ENCODE peak calls at places on chromosomes 3 and 15, in six cellular contexts. Q is endodermal cell, X is cardiac muscle cell, R is ovary, J is esophagus squamous epithelium, W is HL-60. Z is an unnamed sample.

GRCh38 chr15:43275736-43276562 is 9.2 kb upstream of the TGM5 start:
- DNase-seq in Q (no peak), X (no peak), R (no peak), J (no peak), W (no peak), Z (no peak)

GRCh38 chr15:87959658-87960057 is 296.9 kb downstream of the NTRK3 start:
- DNase-seq in Q (no peak), X (no peak), R (no peak), J (no peak), W (no peak), Z (no peak)

GRCh38 chr3:50137567-50137966 is 17.6 kb upstream of the SEMA3F start:
- DNase-seq in Q (no peak), X (no peak), R (no peak), J (no peak), W (no peak), Z (no peak)

GRCh38 chr15:92807971-92808571 is 92.1 kb upstream of the CHD2 start:
- DNase-seq in Q (peak; percentile 67), X (peak; percentile 53), R (peak; percentile 46), J (no peak), W (peak; percentile 79), Z (no peak)

GRCh38 chr3:63986147-63986546 is 37.1 kb downstream of the PSMD6 start:
- DNase-seq in Q (no peak), X (no peak), R (no peak), J (no peak), W (no peak), Z (no peak)

GRCh38 chr3:196537319-196537984 is 22.3 kb upstream of the SMCO1 start:
- DNase-seq in Q (peak; percentile 76), X (no peak), R (peak; percentile 20), J (no peak), W (peak; percentile 14), Z (no peak)

GRCh38 chr3:115937054-115937453 is 313.7 kb downstream of the GAP43 start:
- DNase-seq in Q (no peak), X (no peak), R (no peak), J (no peak), W (no peak), Z (no peak)

GRCh38 chr3:112333386-112334334 is 704 bp downstream of the CD200 start:
- DNase-seq in Q (peak; percentile 76), X (peak; percentile 77), R (peak; percentile 31), J (no peak), W (no peak), Z (peak; percentile 13)

GRCh38 chr3:42490243-42490642 is 12.2 kb upstream of the VIPR1 start:
- DNase-seq in Q (peak; percentile 48), X (peak; percentile 10), R (peak; percentile 16), J (no peak), W (peak; percentile 64), Z (peak; percentile 38)

GRCh38 chr3:107142786-107143185 is 234.5 kb upstream of the CCDC54 start:
- DNase-seq in Q (no peak), X (no peak), R (no peak), J (no peak), W (no peak), Z (no peak)

GRCh38 chr3:107143206-107143605 is 234.0 kb upstream of the CCDC54 start:
- DNase-seq in Q (no peak), X (no peak), R (no peak), J (no peak), W (no peak), Z (no peak)

GRCh38 chr3:107142171-107142570 is 235.1 kb upstream of the CCDC54 start:
- DNase-seq in Q (peak; percentile 56), X (no peak), R (no peak), J (no peak), W (no peak), Z (no peak)
- TF ChIP-seq CTCF in Q (no peak), X (no peak), R (no peak), J (no peak), W (no peak), Z (no peak)

GRCh38 chr3:184603156-184604030 is 41.8 kb downstream of the EPHB3 start:
- DNase-seq in Q (peak; percentile 77), X (peak; percentile 27), R (peak; percentile 49), J (no peak), W (no peak), Z (no peak)

GRCh38 chr3:184604039-184604955 is 42.7 kb downstream of the EPHB3 start:
- DNase-seq in Q (peak; percentile 84), X (peak; percentile 24), R (peak; percentile 64), J (no peak), W (no peak), Z (no peak)

GRCh38 chr3:184601576-184602405 is 40.2 kb downstream of the EPHB3 start:
- DNase-seq in Q (peak; percentile 65), X (no peak), R (peak; percentile 37), J (no peak), W (no peak), Z (no peak)

GRCh38 chr3:184600685-184601377 is 39.2 kb downstream of the EPHB3 start:
- DNase-seq in Q (no peak), X (no peak), R (peak; percentile 24), J (no peak), W (no peak), Z (no peak)

DNA sequence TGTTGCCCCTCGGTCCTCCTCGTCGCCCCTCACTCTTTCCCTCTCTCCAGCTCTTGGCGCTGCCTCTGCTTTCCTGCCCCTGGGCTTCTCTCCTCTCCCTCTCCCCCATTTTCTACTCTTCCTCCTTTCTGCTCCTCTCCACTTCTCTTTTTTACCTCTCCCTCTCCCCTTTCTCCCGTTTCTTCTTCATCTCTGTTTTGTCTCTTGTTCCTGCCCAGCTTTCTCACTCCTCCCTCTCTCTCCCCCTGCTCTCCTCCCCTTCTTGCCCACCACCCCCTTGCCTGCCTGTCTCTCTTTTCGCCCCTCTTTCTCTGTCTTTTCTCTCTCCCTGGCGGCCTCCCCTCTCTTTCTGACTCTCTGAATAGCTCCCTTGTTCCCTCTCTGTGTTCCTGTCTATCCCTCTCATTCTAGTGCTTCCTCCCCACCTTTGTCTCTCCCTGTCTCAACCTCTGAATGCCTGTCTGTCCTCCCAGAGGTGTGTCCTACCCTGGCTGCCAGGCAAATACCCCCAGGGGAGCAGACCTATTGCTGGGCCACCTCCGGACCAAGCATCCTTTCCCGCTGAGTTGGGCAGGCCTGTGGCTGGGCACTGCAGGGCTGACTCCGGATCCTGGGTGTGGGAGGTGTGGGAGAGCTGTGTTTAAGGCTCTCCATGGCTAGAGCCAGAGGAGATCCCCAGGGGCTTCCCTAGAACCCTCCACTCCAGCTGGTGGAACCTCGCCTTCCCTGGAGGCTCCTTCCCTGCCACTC is 41.0 kb downstream of the EPHB3 start:
- DNase-seq in Q (peak; percentile 74), X (peak; percentile 54), R (peak; percentile 68), J (no peak), W (no peak), Z (no peak)
- H3K27ac ChIP-seq in Q (peak overlapping the region; percentile 16), X (peak overlapping the region; percentile 73), R (peak overlapping the region; percentile 76), J (peak overlapping the region; percentile 32), W (no peak overlapping the region), Z (peak overlapping the region; percentile 24)

GRCh38 chr3:180359381-180360279 is 242.3 kb upstream of the TTC14 start:
- DNase-seq in Q (no peak), X (no peak), R (no peak), J (no peak), W (no peak), Z (no peak)

GRCh38 chr3:180362081-180362480 is 239.9 kb upstream of the TTC14 start:
- DNase-seq in Q (no peak), X (no peak), R (no peak), J (no peak), W (no peak), Z (no peak)

GRCh38 chr3:180354214-180354613 is 247.7 kb upstream of the TTC14 start:
- DNase-seq in Q (no peak), X (no peak), R (no peak), J (no peak), W (no peak), Z (no peak)

GRCh38 chr3:180358179-180358578 is 243.8 kb upstream of the TTC14 start:
- DNase-seq in Q (no peak), X (no peak), R (no peak), J (no peak), W (no peak), Z (no peak)
- TF ChIP-seq CTCF in Q (no peak), X (no peak), R (no peak), J (no peak), W (no peak), Z (no peak)

GRCh38 chr3:66692108-66692750 is 191.4 kb upstream of the LRIG1 start:
- DNase-seq in Q (no peak), X (no peak), R (no peak), J (no peak), W (no peak), Z (no peak)

GRCh38 chr3:66692751-66693140 is 191.9 kb upstream of the LRIG1 start:
- DNase-seq in Q (no peak), X (no peak), R (peak; percentile 53), J (no peak), W (no peak), Z (no peak)

DNA sequence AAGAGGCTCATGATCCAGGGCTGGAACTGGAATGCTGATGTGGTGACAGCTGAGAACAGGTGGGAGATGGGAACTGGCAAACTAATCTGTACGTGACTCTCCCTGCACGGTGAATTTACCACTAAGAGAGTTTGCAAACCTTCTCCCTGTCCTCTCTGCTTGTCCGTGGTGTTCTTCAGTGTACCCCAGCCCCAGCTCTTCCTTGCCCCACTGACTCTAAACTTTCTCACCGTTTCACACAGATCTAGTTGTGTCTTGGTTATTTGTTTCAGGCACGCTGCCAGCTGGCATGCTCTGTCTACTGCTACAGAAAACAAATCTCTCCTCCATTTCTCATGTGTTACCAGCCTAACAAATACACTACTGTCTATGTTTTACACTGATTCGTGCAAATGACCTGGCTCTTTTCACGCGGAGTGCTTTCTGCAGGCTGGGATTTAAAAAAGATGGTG is 192.7 kb upstream of the LRIG1 start:
- DNase-seq in Q (no peak), X (peak; percentile 41), R (peak; percentile 72), J (no peak), W (no peak), Z (peak; percentile 25)
- H3K27ac ChIP-seq in Q (peak overlapping the region; percentile 55), X (no peak overlapping the region), R (peak overlapping the region; percentile 43), J (no peak overlapping the region), W (no peak overlapping the region), Z (no peak overlapping the region)

GRCh38 chr3:150725548-150725947 is 21.8 kb upstream of the ERICH6 start:
- DNase-seq in Q (no peak), X (no peak), R (no peak), J (no peak), W (no peak), Z (no peak)
- TF ChIP-seq CTCF in Q (no peak), X (no peak), R (no peak), J (no peak), W (no peak), Z (no peak)

DNA sequence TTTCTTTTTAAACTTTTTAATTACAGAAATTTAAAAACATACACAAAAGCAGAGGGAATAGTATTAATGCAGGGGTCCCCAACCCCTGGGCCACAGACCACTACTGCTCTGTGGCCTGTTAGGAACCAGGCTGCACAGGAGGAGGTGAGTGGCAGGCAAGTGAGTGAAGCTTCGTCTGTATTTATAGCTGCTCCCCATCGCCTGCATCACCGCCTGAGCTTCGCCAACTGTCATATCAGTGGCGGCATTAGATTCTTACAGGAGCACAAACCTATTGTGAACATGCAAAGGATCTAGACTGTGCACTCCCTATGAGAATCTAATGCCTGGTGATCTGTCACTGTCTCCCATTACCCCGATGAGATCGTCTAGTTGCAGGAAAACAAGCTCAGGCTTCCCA is 22.4 kb downstream of the CCR9 start:
- DNase-seq in Q (peak; percentile 10), X (no peak), R (no peak), J (no peak), W (no peak), Z (no peak)
- H3K27ac ChIP-seq in Q (no peak overlapping the region), X (no peak overlapping the region), R (no peak overlapping the region), J (no peak overlapping the region), W (no peak overlapping the region), Z (no peak overlapping the region)

Z was measured in left ventricle myocardium inferior.